ENCODE peak calls at places on chromosomes 2 and 18, in four cellular contexts. I is heart right ventricle, J is aorta, G is A549. C is an unnamed sample.

GRCh38 chr2:177783091-177783490 is 289.5 kb downstream of the PDE11A start:
- DNase-seq in I (no peak), J (no peak), G (no peak), C (no peak)

GRCh38 chr2:30039101-30039500 is 107.7 kb upstream of the YPEL5 start:
- DNase-seq in J (no peak), G (no peak), I (no peak), C (no peak)

GRCh38 chr2:37454851-37455762 is 110.7 kb downstream of the QPCT start:
- DNase-seq in I (no peak), J (no peak), G (no peak), C (no peak)

GRCh38 chr2:62339837-62340236 is 143.9 kb downstream of the B3GNT2 start:
- DNase-seq in J (no peak), G (no peak), I (no peak), C (no peak)

GRCh38 chr2:141058552-141058951 is 1072.3 kb downstream of the LRP1B start:
- DNase-seq in I (no peak), J (no peak), G (no peak), C (no peak)

GRCh38 chr2:180446492-180446891 is 439.4 kb upstream of the CWC22 start:
- DNase-seq in G (no peak), I (no peak), J (no peak), C (no peak)

GRCh38 chr18:39946623-39947061 is 2008.4 kb upstream of the PIK3C3 start:
- DNase-seq in J (no peak), I (no peak), G (peak; percentile 5), C (no peak)

GRCh38 chr18:13393338-13393737 is 174.8 kb downstream of the LDLRAD4 start:
- DNase-seq in I (no peak), G (no peak), J (no peak), C (no peak)

GRCh38 chr18:58694221-58694620 is 23.0 kb downstream of the MALT1 start:
- DNase-seq in J (no peak), G (no peak), I (no peak), C (no peak)

GRCh38 chr2:202039278-202040100 is 5.8 kb downstream of the FZD7 start:
- DNase-seq in I (no peak), J (no peak), G (no peak), C (no peak)
- H3K27ac ChIP-seq in I (peak overlapping the region; percentile 76), J (no peak overlapping the region), G (peak overlapping the region; percentile 70), C (no peak overlapping the region)

DNA sequence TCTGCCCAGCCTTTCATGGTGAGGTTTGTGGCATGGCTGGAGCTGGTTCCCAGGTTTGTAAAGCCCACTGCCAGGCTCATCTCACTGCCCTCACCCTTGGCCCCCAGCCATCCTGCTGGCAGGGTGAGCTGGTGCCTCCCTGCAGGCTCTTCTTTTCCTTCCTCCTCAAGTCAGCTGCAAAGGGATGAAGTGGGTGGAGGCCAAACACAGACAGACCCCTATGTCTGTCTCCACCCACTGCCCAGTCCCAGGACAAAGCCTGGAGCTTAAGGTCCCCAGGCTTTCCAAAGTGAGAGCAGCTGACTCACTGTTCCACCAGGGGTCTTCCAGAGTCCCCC is 92.0 kb downstream of the TNS1 start:
- DNase-seq in G (no peak), J (no peak), I (no peak), C (no peak)
- H3K27ac ChIP-seq in G (no peak overlapping the region), J (peak overlapping the region; percentile 95), I (peak overlapping the region; percentile 97), C (peak overlapping the region; percentile 79)

GRCh38 chr2:78718483-78718882 is 307.0 kb upstream of the REG3G start:
- DNase-seq in G (no peak), J (no peak), I (no peak), C (no peak)

GRCh38 chr2:78721302-78722033 is 304.0 kb upstream of the REG3G start:
- DNase-seq in I (no peak), J (no peak), G (no peak), C (no peak)

GRCh38 chr2:78718031-78718430 is 307.5 kb upstream of the REG3G start:
- DNase-seq in I (no peak), J (no peak), G (no peak), C (no peak)
- H3K27ac ChIP-seq in I (no peak overlapping the region), J (no peak overlapping the region), G (no peak overlapping the region), C (no peak overlapping the region)

DNA sequence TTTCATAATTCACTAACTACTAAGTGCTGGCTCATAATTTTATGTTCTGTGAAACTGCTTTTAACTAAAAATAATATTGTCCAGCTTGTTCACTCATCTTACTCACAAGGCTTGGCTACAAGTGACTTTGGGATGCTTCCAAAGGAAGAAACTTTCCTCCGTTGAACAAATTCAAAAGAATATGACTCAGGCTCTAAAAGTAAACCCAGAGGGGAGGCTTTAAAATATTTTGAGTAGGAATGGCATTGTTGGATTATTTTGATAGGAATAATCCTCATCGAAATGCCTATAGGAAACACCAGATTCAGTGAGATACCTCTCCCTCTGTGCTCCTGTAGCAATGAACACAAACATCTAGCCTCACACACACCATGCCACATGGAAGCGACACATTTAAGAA is 25.2 kb upstream of the TLK1 start:
- DNase-seq in J (no peak), I (no peak), G (no peak), C (no peak)
- H3K27ac ChIP-seq in J (no peak overlapping the region), I (no peak overlapping the region), G (no peak overlapping the region), C (no peak overlapping the region)

GRCh38 chr2:46151582-46151981 is 145.6 kb upstream of the EPAS1 start:
- DNase-seq in J (no peak), I (no peak), G (no peak), C (no peak)

GRCh38 chr2:46147626-46148368 is 149.4 kb upstream of the EPAS1 start:
- DNase-seq in G (no peak), I (no peak), J (no peak), C (no peak)

GRCh38 chr2:46146866-46147502 is 150.2 kb upstream of the EPAS1 start:
- DNase-seq in J (no peak), G (no peak), I (no peak), C (no peak)

GRCh38 chr2:46148369-46148736 is 148.9 kb upstream of the EPAS1 start:
- DNase-seq in J (no peak), G (no peak), I (no peak), C (no peak)

GRCh38 chr2:46150445-46150970 is 146.7 kb upstream of the EPAS1 start:
- DNase-seq in J (no peak), I (no peak), G (no peak), C (no peak)
- H3K27ac ChIP-seq in J (no peak overlapping the region), I (peak overlapping the region; percentile 23), G (peak overlapping the region; percentile 43), C (no peak overlapping the region)

GRCh38 chr2:85397925-85398331 is 12.2 kb downstream of the CAPG start:
- DNase-seq in J (no peak), I (no peak), G (no peak), C (no peak)
- H3K27ac ChIP-seq in J (no peak overlapping the region), I (no peak overlapping the region), G (no peak overlapping the region), C (no peak overlapping the region)

GRCh38 chr18:38752430-38752829 is 1186.8 kb upstream of the CELF4 start:
- DNase-seq in G (no peak), J (no peak), I (no peak), C (no peak)
- H3K27ac ChIP-seq in G (no peak overlapping the region), J (no peak overlapping the region), I (no peak overlapping the region), C (no peak overlapping the region)

GRCh38 chr2:45595724-45596435 is 15.2 kb downstream of the SRBD1 start:
- DNase-seq in J (peak; percentile 83), I (no peak), G (no peak), C (no peak)
- H3K27ac ChIP-seq in J (no peak overlapping the region), I (no peak overlapping the region), G (no peak overlapping the region), C (no peak overlapping the region)